ENCODE peak calls at places on chromosomes 13 and 19, in seven cellular contexts. S is lower lobe of right lung, T is OCI-LY7, N is AG09309, K is psoas muscle, V is cardiac muscle cell, M is GM12878. D is an unnamed sample.
A peak's percentile ranks its signal among the peaks of the same experiment; 100 is the strongest.

GRCh38 chr19:1235625-1236538 is 1.9 kb downstream of the CBARP start:
- DNase-seq in N (no peak), M (no peak), K (no peak), V (no peak), S (no peak), T (no peak), D (no peak)

GRCh38 chr13:71964491-71965108 is 97.6 kb upstream of the DACH1 start:
- DNase-seq in T (no peak), V (no peak), K (no peak), M (no peak), S (no peak), N (no peak), D (no peak)

GRCh38 chr19:34662919-34663318 is 14.0 kb downstream of the SCGB2B2 start:
- DNase-seq in T (peak; percentile 74), N (no peak), S (no peak), M (no peak), V (no peak), K (no peak), D (peak; percentile 38)

GRCh38 chr19:17829855-17830566 is 8.7 kb upstream of the INSL3 start:
- DNase-seq in S (no peak), V (peak; percentile 69), M (no peak), K (no peak), T (no peak), N (no peak), D (peak; percentile 73)

GRCh38 chr13:77760893-77761292 is 63.4 kb downstream of the SLAIN1 start:
- DNase-seq in V (no peak), K (no peak), N (no peak), M (no peak), S (no peak), T (no peak), D (no peak)

GRCh38 chr19:44794610-44795009 is 14.3 kb upstream of the BCAM start:
- DNase-seq in S (no peak), V (no peak), T (no peak), M (no peak), K (no peak), N (no peak), D (no peak)

GRCh38 chr19:34452671-34453253 is 24.6 kb downstream of the UBA2 start:
- DNase-seq in N (no peak), T (no peak), K (no peak), V (no peak), M (no peak), S (no peak), D (no peak)

GRCh38 chr19:17735410-17735809 is 15.9 kb upstream of the FCHO1 start:
- DNase-seq in M (no peak), K (no peak), V (no peak), S (no peak), N (no peak), T (no peak), D (no peak)

GRCh38 chr19:16544468-16545231 is 2.4 kb upstream of the CHERP start:
- DNase-seq in S (no peak), V (no peak), T (peak; percentile 49), M (no peak), N (no peak), K (no peak), D (no peak)

GRCh38 chr19:11375143-11375948 is 880 bp downstream of the SWSAP1 start:
- DNase-seq in K (peak; percentile 66), S (peak; percentile 81), M (no peak), V (peak; percentile 53), T (peak; percentile 92), N (no peak), D (no peak)

GRCh38 chr19:18002347-18002850 is 5.6 kb upstream of the ARRDC2 start:
- DNase-seq in K (peak; percentile 57), T (no peak), V (no peak), S (peak; percentile 86), M (no peak), N (no peak), D (no peak)

GRCh38 chr19:29596885-29597525 is 9.1 kb upstream of the POP4 start:
- DNase-seq in S (no peak), N (no peak), M (no peak), V (peak; percentile 37), T (no peak), K (no peak), D (no peak)

GRCh38 chr13:31048521-31048920 is 113.2 kb downstream of the HSPH1 start:
- DNase-seq in K (no peak), M (no peak), T (no peak), S (no peak), N (no peak), V (no peak), D (no peak)

GRCh38 chr13:40875583-40875982 is 86.2 kb downstream of the SLC25A15 start:
- DNase-seq in T (no peak), V (no peak), M (no peak), N (no peak), K (no peak), S (no peak), D (no peak)

GRCh38 chr19:339262-339887 is 5.2 kb downstream of the MIER2 start:
- DNase-seq in K (no peak), M (no peak), V (no peak), T (no peak), S (no peak), N (no peak), D (no peak)

DNA sequence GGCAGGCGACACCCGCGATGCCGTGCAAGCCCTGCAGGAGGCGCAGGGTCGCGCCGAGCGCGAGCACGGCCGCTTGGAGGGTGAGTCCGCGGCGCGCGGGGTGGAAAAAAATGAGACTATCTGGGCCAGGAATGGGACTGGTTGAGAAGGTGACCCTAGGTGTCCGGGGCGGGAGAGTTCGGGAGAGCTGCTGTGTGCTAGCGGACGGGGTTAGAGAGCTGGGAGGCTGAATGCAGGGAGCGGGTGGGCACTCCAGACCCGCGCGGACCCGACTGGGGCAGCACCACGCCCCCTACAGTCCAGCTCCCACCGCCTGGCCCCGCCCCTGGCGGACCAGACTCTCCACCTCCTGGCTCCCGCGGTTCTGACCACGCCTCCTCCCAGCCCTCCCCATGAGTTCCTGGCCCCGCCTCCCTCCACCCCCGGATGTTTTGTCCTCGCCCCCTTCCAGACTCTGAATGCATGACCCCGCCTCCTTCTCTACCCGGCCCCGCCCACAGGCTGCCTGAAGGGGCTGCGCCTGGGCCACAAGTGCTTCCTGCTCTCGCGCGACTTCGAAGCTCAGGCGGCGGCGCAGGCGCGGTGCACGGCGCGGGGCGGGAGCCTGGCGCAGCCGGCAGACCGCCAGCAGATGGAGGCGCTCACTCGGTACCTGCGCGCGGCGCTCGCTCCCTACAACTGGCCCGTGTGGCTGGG is 1.5 kb downstream of the CLEC11A start:
- DNase-seq in K (peak; percentile 98), N (peak; percentile 97), T (peak; percentile 96), V (peak; percentile 100), M (peak; percentile 55), S (peak; percentile 99), D (peak; percentile 100)
- TF ChIP-seq CTCF in K (peak; percentile 48), N (peak; percentile 49), T (peak; percentile 76), V (peak; percentile 88), M (peak; percentile 29), S (peak; percentile 66), D (peak; percentile 95)

GRCh38 chr13:32676242-32676641 is 90.0 kb downstream of the PDS5B start:
- DNase-seq in K (no peak), N (no peak), V (no peak), T (no peak), S (no peak), M (no peak), D (no peak)
- TF ChIP-seq CTCF in K (no peak), N (no peak), V (no peak), T (no peak), S (no peak), M (no peak), D (no peak)

GRCh38 chr13:94950303-94950702 is 238.0 kb upstream of the SOX21 start:
- DNase-seq in V (no peak), K (no peak), S (no peak), T (no peak), N (no peak), M (no peak), D (no peak)
- TF ChIP-seq CTCF in V (peak; percentile 5), K (no peak), S (peak; percentile 21), T (no peak), N (peak; percentile 43), M (no peak), D (no peak)

GRCh38 chr13:57553932-57554331 is 77.6 kb upstream of the PCDH17 start:
- DNase-seq in M (no peak), T (no peak), V (no peak), S (no peak), N (no peak), K (no peak), D (no peak)

GRCh38 chr13:57552441-57552840 is 79.1 kb upstream of the PCDH17 start:
- DNase-seq in V (no peak), K (no peak), S (no peak), M (no peak), T (no peak), N (no peak), D (no peak)

DNA sequence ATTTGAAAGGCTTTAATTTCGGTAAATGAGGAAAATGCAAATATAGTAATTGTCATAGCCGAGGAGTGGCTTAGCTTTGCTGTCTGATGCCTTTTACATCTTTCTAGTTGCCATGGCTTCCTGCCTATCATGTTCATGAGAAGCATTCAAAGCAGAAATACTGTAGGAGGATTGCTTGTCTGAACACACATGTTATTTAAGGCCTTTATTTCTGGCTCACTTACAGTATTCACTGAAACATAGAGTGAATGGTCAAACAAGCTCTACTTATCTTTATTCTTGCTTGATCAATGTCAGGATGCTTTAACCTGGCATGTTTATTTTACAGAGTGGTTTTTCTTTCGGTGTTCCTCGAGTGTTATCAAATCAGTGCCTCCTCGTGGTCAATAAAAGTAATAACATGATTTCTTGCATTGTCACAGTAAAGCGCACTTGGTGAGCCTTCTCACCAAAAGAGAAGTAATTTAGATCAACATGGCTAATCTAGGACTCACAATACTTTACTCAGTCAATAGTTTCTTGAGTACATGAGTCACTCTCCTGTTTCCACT is 73.5 kb upstream of the PCDH17 start:
- DNase-seq in V (peak; percentile 33), M (no peak), S (no peak), T (peak; percentile 17), K (no peak), N (no peak), D (no peak)
- TF ChIP-seq CTCF in V (no peak), M (no peak), S (no peak), T (peak; percentile 67), K (no peak), N (no peak), D (peak; percentile 80)

DNA sequence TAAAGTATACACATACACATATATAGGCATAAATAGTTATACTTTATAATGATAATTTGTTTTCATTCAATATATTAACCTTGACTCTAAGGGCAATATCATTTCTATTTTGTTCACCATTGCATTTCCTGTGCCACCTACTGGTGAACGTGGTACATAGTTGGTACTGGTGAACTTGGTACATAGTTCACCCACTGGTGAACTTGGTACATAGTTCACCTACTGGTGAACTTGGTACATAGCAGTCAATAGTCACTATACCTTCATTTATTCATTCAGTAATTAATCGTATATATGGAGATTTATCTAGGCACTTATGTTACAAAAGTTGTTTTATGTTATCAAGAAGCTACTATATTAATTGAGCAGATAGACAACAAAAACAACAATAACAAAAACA is 172.6 kb upstream of the ATXN8OS start:
- DNase-seq in S (no peak), N (no peak), M (no peak), K (no peak), V (no peak), T (peak; percentile 1), D (no peak)
- TF ChIP-seq CTCF in S (no peak), N (peak; percentile 8), M (peak; percentile 54), K (no peak), V (no peak), T (peak; percentile 51), D (peak; percentile 71)

GRCh38 chr13:110575322-110576069 is 14.0 kb upstream of the RAB20 start:
- DNase-seq in N (no peak), M (peak; percentile 43), V (peak; percentile 11), T (no peak), S (peak; percentile 51), K (peak; percentile 63), D (peak; percentile 72)
- TF ChIP-seq CTCF in N (no peak), M (no peak), V (no peak), T (no peak), S (no peak), K (no peak), D (no peak)